ENCODE peak calls at places on chromosomes 7 and 10, in seven cellular contexts. P is fibroblast of lung; W is NCI-H2081; A is body of pancreas; M is HCT116; C is activated CD8-positive, alpha-beta memory T cell treated with anti-CD3 and anti-CD28 coated beads, Interleukin-2, amount 50 U/mL, for 48 hours; J is T-helper 17 cell. S is an unnamed sample.

GRCh38 chr10:50470345-50470744 is 153.4 kb downstream of the SGMS1 start:
- DNase-seq in J (no peak), P (peak), C (no peak), A (no peak), W (no peak), M (no peak), S (no peak)

GRCh38 chr7:50197547-50197946 is 104.5 kb upstream of the ZPBP start:
- DNase-seq in A (no peak), M (peak), W (no peak), J (peak), C (peak), P (no peak), S (no peak)

GRCh38 chr10:14571866-14572507 is 202.7 kb downstream of the FAM107B start:
- DNase-seq in P (peak), C (no peak), A (peak), J (peak), M (no peak), W (no peak), S (peak)

GRCh38 chr7:133794490-133794889 is 332.6 kb upstream of the LRGUK start:
- DNase-seq in C (no peak), M (no peak), P (no peak), W (peak), J (no peak), A (no peak), S (no peak)

GRCh38 chr7:130831817-130832481 is 97.9 kb upstream of the KLF14 start:
- DNase-seq in M (peak), A (no peak), W (peak), C (no peak), J (no peak), P (peak), S (no peak)

GRCh38 chr7:101532000-101532399 is 97.1 kb downstream of the MYL10 start:
- DNase-seq in M (no peak), C (no peak), J (no peak), A (no peak), W (no peak), P (no peak), S (no peak)

GRCh38 chr7:3120513-3120912 is 76.8 kb upstream of the CARD11 start:
- DNase-seq in M (no peak), A (no peak), C (peak), W (no peak), J (no peak), P (no peak), S (no peak)

GRCh38 chr7:41885078-41885477 is 182.2 kb upstream of the INHBA start:
- DNase-seq in A (no peak), P (peak), J (no peak), C (no peak), M (no peak), W (no peak), S (no peak)

GRCh38 chr7:101099969-101100781 is 14.9 kb downstream of the TRIM56 start:
- DNase-seq in P (peak), C (peak), M (peak), J (no peak), A (peak), W (no peak), S (no peak)

GRCh38 chr7:139714163-139714901 is 63.5 kb downstream of the HIPK2 start:
- DNase-seq in C (no peak), P (no peak), M (no peak), J (no peak), W (no peak), A (no peak), S (no peak)

GRCh38 chr7:105760549-105761447 is 115.6 kb downstream of the ATXN7L1 start:
- DNase-seq in A (no peak), W (no peak), C (no peak), P (no peak), J (no peak), M (no peak), S (no peak)

GRCh38 chr7:2266911-2267310 is 24.9 kb downstream of the NUDT1 start:
- DNase-seq in A (no peak), C (no peak), W (no peak), P (peak), M (no peak), J (no peak), S (no peak)

GRCh38 chr7:96426027-96426426 is 104.1 kb upstream of the SLC25A13 start:
- DNase-seq in M (no peak), A (no peak), W (no peak), P (peak), J (no peak), C (no peak), S (no peak)

GRCh38 chr10:10394933-10395658 is 622.6 kb upstream of the CELF2 start:
- DNase-seq in W (no peak), M (no peak), C (no peak), A (no peak), P (no peak), J (no peak), S (no peak)

GRCh38 chr10:73262105-73262730 is 9.8 kb upstream of the MRPS16 start:
- DNase-seq in M (peak), W (no peak), A (no peak), P (peak), C (no peak), J (no peak), S (no peak)

GRCh38 chr7:153939177-153939576 is 113.0 kb upstream of the DPP6 start:
- DNase-seq in J (no peak), M (no peak), W (peak), A (no peak), C (no peak), P (no peak), S (no peak)

GRCh38 chr10:1301138-1301537 is 245.0 kb downstream of the WDR37 start:
- DNase-seq in P (no peak), M (peak), C (no peak), W (no peak), A (no peak), J (no peak), S (no peak)

GRCh38 chr7:53518319-53518718 is 482.9 kb downstream of the POM121L12 start:
- DNase-seq in M (no peak), J (no peak), C (no peak), A (no peak), P (no peak), W (no peak), S (no peak)

GRCh38 chr10:61001731-61002122 is 57.7 kb upstream of the RHOBTB1 start:
- DNase-seq in C (no peak), W (no peak), M (no peak), P (no peak), J (no peak), A (no peak), S (no peak)

GRCh38 chr10:93873427-93874115 is 20.2 kb upstream of the SLC35G1 start:
- DNase-seq in W (no peak), M (no peak), J (no peak), A (no peak), C (no peak), P (peak), S (no peak)

S was measured in effector CD8-positive, alpha-beta T cell.